ENCODE peak calls at places on chromosomes 13 and 19, in nine cellular contexts. N is right cardiac atrium; E is fibroblast of pulmonary artery; Y is head of caudate nucleus; X is stimulated activated CD4-positive, alpha-beta T cell treated with anti-CD3 and anti-CD28 coated beads, Interleukin-1b, Interleukin-23, amount 100 ng/mL, for 24 hours; M is NCI-H187; P is upper lobe of right lung; H is ecto neural progenitor cell; D is effector memory CD8-positive, alpha-beta T cell. T is an unnamed sample.

GRCh38 chr13:103157034-103157433 is 90.8 kb upstream of the SLC10A2 start:
- DNase-seq in N (no peak), E (peak; percentile 5), Y (no peak), X (no peak), M (no peak), P (no peak), H (no peak), D (no peak), T (no peak)

GRCh38 chr13:76036176-76036575 is 400.0 kb downstream of the LMO7 start:
- DNase-seq in N (no peak), E (peak; percentile 63), Y (no peak), X (no peak), M (no peak), P (no peak), H (no peak), D (no peak), T (no peak)

GRCh38 chr19:43667524-43668405 is 2.2 kb downstream of the PLAUR start:
- DNase-seq in N (peak; percentile 63), E (no peak), Y (no peak), X (no peak), M (no peak), P (peak; percentile 70), H (no peak), D (no peak), T (no peak)

GRCh38 chr13:70391678-70392077 is 283.4 kb upstream of the KLHL1 start:
- DNase-seq in N (no peak), E (no peak), Y (no peak), X (no peak), M (no peak), P (no peak), H (no peak), D (no peak), T (no peak)

GRCh38 chr13:21674271-21675009 is 3.6 kb downstream of the FGF9 start:
- DNase-seq in N (peak; percentile 72), E (no peak), Y (no peak), X (no peak), M (peak; percentile 10), P (peak; percentile 69), H (peak; percentile 53), D (peak; percentile 1), T (peak; percentile 39)

GRCh38 chr13:99948411-99948810 is 23.2 kb downstream of the ZIC5 start:
- DNase-seq in N (no peak), E (no peak), Y (no peak), X (no peak), M (no peak), P (no peak), H (no peak), D (no peak), T (no peak)

GRCh38 chr13:77353980-77354379 is 27.1 kb upstream of the MYCBP2 start:
- DNase-seq in N (no peak), E (no peak), Y (no peak), X (no peak), M (no peak), P (no peak), H (no peak), D (no peak), T (no peak)

GRCh38 chr13:47897411-47898050 is 103.5 kb downstream of the SUCLA2 start:
- DNase-seq in N (no peak), E (peak; percentile 27), Y (no peak), X (no peak), M (no peak), P (no peak), H (no peak), D (no peak), T (no peak)

GRCh38 chr19:38033658-38034150 is 126.7 kb downstream of the SIPA1L3 start:
- DNase-seq in N (no peak), E (peak; percentile 12), Y (no peak), X (no peak), M (no peak), P (no peak), H (no peak), D (no peak), T (no peak)

GRCh38 chr13:21242236-21242635 is 65.8 kb downstream of the MRPL57 start:
- DNase-seq in N (no peak), E (no peak), Y (no peak), X (no peak), M (no peak), P (no peak), H (peak; percentile 63), D (no peak), T (peak; percentile 18)

GRCh38 chr13:96041326-96042092 is 11.7 kb downstream of the UGGT2 start:
- DNase-seq in N (peak; percentile 23), E (no peak), Y (no peak), X (no peak), M (no peak), P (no peak), H (no peak), D (no peak), T (no peak)

GRCh38 chr13:65653548-65654078 is 1576.5 kb downstream of the PCDH9 start:
- DNase-seq in N (no peak), E (no peak), Y (no peak), X (no peak), M (no peak), P (no peak), H (no peak), D (no peak), T (no peak)

GRCh38 chr13:109687559-109688448 is 98.6 kb downstream of the IRS2 start:
- DNase-seq in N (no peak), E (no peak), Y (no peak), X (no peak), M (no peak), P (no peak), H (no peak), D (no peak), T (no peak)

GRCh38 chr13:94346261-94347019 is 133.0 kb downstream of the DCT start:
- DNase-seq in N (no peak), E (no peak), Y (no peak), X (no peak), M (no peak), P (no peak), H (no peak), D (no peak), T (no peak)

GRCh38 chr13:73018336-73018735 is 40.5 kb upstream of the KLF5 start:
- DNase-seq in N (no peak), E (no peak), Y (no peak), X (no peak), M (no peak), P (no peak), H (no peak), D (no peak), T (no peak)

GRCh38 chr19:1455336-1456120 is 5.6 kb downstream of the APC2 start:
- DNase-seq in N (peak; percentile 74), E (peak; percentile 61), Y (no peak), X (no peak), M (peak; percentile 97), P (no peak), H (peak; percentile 88), D (peak; percentile 43), T (no peak)

GRCh38 chr13:99416411-99417121 is 84.7 kb upstream of the TM9SF2 start:
- DNase-seq in N (no peak), E (no peak), Y (no peak), X (no peak), M (no peak), P (peak; percentile 56), H (no peak), D (no peak), T (no peak)

GRCh38 chr13:102197193-102197592 is 204.7 kb downstream of the FGF14 start:
- DNase-seq in N (no peak), E (no peak), Y (no peak), X (no peak), M (no peak), P (no peak), H (no peak), D (no peak), T (no peak)

GRCh38 chr19:3357731-3358391 is 8.5 kb upstream of the NFIC start:
- DNase-seq in N (no peak), E (no peak), Y (no peak), X (no peak), M (no peak), P (no peak), H (no peak), D (peak; percentile 29), T (no peak)

GRCh38 chr19:10112037-10112751 is 701 bp downstream of the P2RY11 start:
- DNase-seq in N (peak; percentile 68), E (no peak), Y (no peak), X (no peak), M (no peak), P (peak; percentile 79), H (no peak), D (peak; percentile 81), T (no peak)

GRCh38 chr19:56273563-56274117 is 1.1 kb downstream of the EDDM13 start:
- DNase-seq in N (no peak), E (peak; percentile 55), Y (no peak), X (no peak), M (no peak), P (no peak), H (no peak), D (no peak), T (no peak)

GRCh38 chr13:85366759-85367417 is 432.3 kb downstream of the SLITRK6 start:
- DNase-seq in N (no peak), E (peak; percentile 39), Y (no peak), X (no peak), M (no peak), P (no peak), H (no peak), D (no peak), T (no peak)

GRCh38 chr19:45278087-45278486 is 27.0 kb downstream of the MARK4 start:
- DNase-seq in N (peak; percentile 12), E (no peak), Y (no peak), X (no peak), M (no peak), P (no peak), H (no peak), D (no peak), T (no peak)

GRCh38 chr13:105518086-105518485 is 1017.4 kb downstream of the EFNB2 start:
- DNase-seq in N (no peak), E (peak; percentile 13), Y (no peak), X (no peak), M (no peak), P (no peak), H (no peak), D (no peak), T (no peak)

GRCh38 chr13:113539822-113540221 is 44.7 kb upstream of the TFDP1 start:
- DNase-seq in N (no peak), E (no peak), Y (no peak), X (no peak), M (no peak), P (peak; percentile 22), H (no peak), D (no peak), T (no peak)

GRCh38 chr19:19866599-19867248 is 1.0 kb downstream of the ZNF253 start:
- DNase-seq in N (peak; percentile 42), E (peak; percentile 6), Y (no peak), X (peak; percentile 7), M (no peak), P (peak; percentile 63), H (peak; percentile 84), D (no peak), T (peak; percentile 57)

GRCh38 chr19:35053667-35054293 is 12.3 kb downstream of the HPN start:
- DNase-seq in N (no peak), E (no peak), Y (no peak), X (no peak), M (no peak), P (no peak), H (no peak), D (no peak), T (no peak)

GRCh38 chr19:8698433-8699063 is at the start of gene ACTL9:
- DNase-seq in N (no peak), E (no peak), Y (no peak), X (no peak), M (no peak), P (no peak), H (no peak), D (no peak), T (no peak)

GRCh38 chr19:48926909-48927308 is 6.6 kb upstream of the DHDH start:
- DNase-seq in N (peak; percentile 58), E (peak; percentile 98), Y (peak; percentile 46), X (no peak), M (no peak), P (peak; percentile 81), H (no peak), D (no peak), T (no peak)

GRCh38 chr19:51188227-51188559 is 36.7 kb upstream of the CD33 start:
- DNase-seq in N (no peak), E (no peak), Y (no peak), X (no peak), M (no peak), P (no peak), H (no peak), D (no peak), T (no peak)

GRCh38 chr13:111241006-111241755 is 79.3 kb upstream of the TEX29 start:
- DNase-seq in N (no peak), E (no peak), Y (peak; percentile 95), X (no peak), M (no peak), P (no peak), H (no peak), D (no peak), T (no peak)